ENCODE peak calls at places on chromosomes 12 and 14, in eight cellular contexts. K is AG10803, Z is fibroblast of pulmonary artery, B is lower leg skin, U is bronchial epithelial cell, N is pancreas, R is MG63, W is AG04450. D is an unnamed sample.

GRCh38 chr14:85060116-85060515 is 469.8 kb upstream of the FLRT2 start:
- DNase-seq in K (peak; percentile 17), Z (peak; percentile 38), B (no peak), U (peak; percentile 29), N (no peak), R (no peak), W (no peak), D (no peak)

GRCh38 chr12:50200507-50201273 is 33.5 kb upstream of the CERS5 start:
- DNase-seq in K (peak; percentile 95), Z (peak; percentile 59), B (no peak), U (no peak), N (no peak), R (no peak), W (no peak), D (peak; percentile 52)

GRCh38 chr12:116093915-116094314 is 183.6 kb downstream of the MED13L start:
- DNase-seq in K (no peak), Z (no peak), B (no peak), U (no peak), N (no peak), R (no peak), W (no peak), D (no peak)

GRCh38 chr12:107126688-107127481 is 33.5 kb upstream of the CRY1 start:
- DNase-seq in K (peak; percentile 39), Z (peak; percentile 29), B (no peak), U (peak; percentile 23), N (no peak), R (no peak), W (no peak), D (no peak)

GRCh38 chr12:12007001-12007712 is 63.6 kb upstream of the BCL2L14 start:
- DNase-seq in K (peak; percentile 39), Z (no peak), B (no peak), U (no peak), N (no peak), R (peak; percentile 44), W (no peak), D (no peak)

GRCh38 chr14:74085047-74085637 is 386 bp downstream of the LIN52 start:
- DNase-seq in K (peak; percentile 36), Z (peak; percentile 18), B (peak; percentile 84), U (peak; percentile 43), N (peak; percentile 58), R (no peak), W (no peak), D (no peak)

GRCh38 chr14:68346540-68347232 is 446.2 kb downstream of the ZFP36L1 start:
- DNase-seq in K (no peak), Z (peak; percentile 13), B (no peak), U (no peak), N (no peak), R (no peak), W (no peak), D (no peak)

GRCh38 chr12:89707992-89708792 is 446 bp downstream of the ATP2B1 start:
- DNase-seq in K (no peak), Z (no peak), B (peak; percentile 90), U (no peak), N (peak; percentile 79), R (peak; percentile 37), W (no peak), D (no peak)

GRCh38 chr14:69695664-69696527 is 71.0 kb upstream of the SRSF5 start:
- DNase-seq in K (peak; percentile 50), Z (peak; percentile 58), B (peak; percentile 84), U (peak; percentile 47), N (no peak), R (peak; percentile 32), W (no peak), D (no peak)

GRCh38 chr14:34254596-34254995 is 207.4 kb downstream of the SPTSSA start:
- DNase-seq in K (no peak), Z (no peak), B (no peak), U (no peak), N (no peak), R (no peak), W (no peak), D (no peak)

GRCh38 chr14:73717998-73718741 is 4.0 kb upstream of the PNMA1 start:
- DNase-seq in K (no peak), Z (no peak), B (peak; percentile 85), U (no peak), N (no peak), R (no peak), W (no peak), D (no peak)

GRCh38 chr12:85356596-85357385 is 76.8 kb downstream of the ALX1 start:
- DNase-seq in K (no peak), Z (no peak), B (no peak), U (peak; percentile 87), N (no peak), R (no peak), W (no peak), D (no peak)

GRCh38 chr12:96047621-96048211 is 12.3 kb upstream of the LTA4H start:
- DNase-seq in K (peak; percentile 59), Z (peak; percentile 68), B (no peak), U (peak; percentile 99), N (no peak), R (peak; percentile 19), W (no peak), D (no peak)

GRCh38 chr12:117159674-117160073 is 30.6 kb downstream of the FBXO21 start:
- DNase-seq in K (no peak), Z (no peak), B (no peak), U (no peak), N (no peak), R (no peak), W (no peak), D (no peak)

GRCh38 chr14:65006251-65006721 is 19.6 kb downstream of the FNTB start:
- DNase-seq in K (no peak), Z (no peak), B (peak; percentile 14), U (no peak), N (no peak), R (no peak), W (no peak), D (no peak)

GRCh38 chr14:53190938-53191337 is 37.8 kb upstream of the DDHD1 start:
- DNase-seq in K (no peak), Z (peak; percentile 38), B (no peak), U (peak; percentile 49), N (no peak), R (peak; percentile 45), W (no peak), D (peak; percentile 47)

GRCh38 chr12:53505555-53506449 is 1.5 kb downstream of the NPFF start:
- DNase-seq in K (no peak), Z (no peak), B (no peak), U (no peak), N (no peak), R (peak; percentile 73), W (no peak), D (no peak)

GRCh38 chr12:31959701-31960391 is 631 bp downstream of the RESF1 start:
- DNase-seq in K (peak; percentile 57), Z (peak; percentile 62), B (peak; percentile 92), U (peak; percentile 46), N (no peak), R (peak; percentile 78), W (peak; percentile 11), D (peak; percentile 6)

GRCh38 chr14:71380271-71380670 is 473.0 kb downstream of the PCNX1 start:
- DNase-seq in K (peak; percentile 91), Z (peak; percentile 93), B (no peak), U (peak; percentile 39), N (no peak), R (no peak), W (no peak), D (no peak)

GRCh38 chr12:122730215-122731014 is at the start of gene HCAR1:
- DNase-seq in K (peak; percentile 5), Z (peak; percentile 25), B (no peak), U (no peak), N (no peak), R (peak; percentile 45), W (no peak), D (no peak)

GRCh38 chr12:77642246-77642645 is 188.4 kb upstream of the NAV3 start:
- DNase-seq in K (no peak), Z (no peak), B (no peak), U (no peak), N (no peak), R (no peak), W (no peak), D (no peak)

GRCh38 chr12:132181570-132182200 is 37.4 kb downstream of the NOC4L start:
- DNase-seq in K (no peak), Z (no peak), B (no peak), U (no peak), N (no peak), R (no peak), W (no peak), D (no peak)
- H3K4me3 ChIP-seq in K (no peak overlapping the region), Z (no peak overlapping the region), B (no peak overlapping the region), U (no peak overlapping the region), N (no peak overlapping the region), R (no peak overlapping the region), W (no peak overlapping the region), D (no peak overlapping the region)

DNA sequence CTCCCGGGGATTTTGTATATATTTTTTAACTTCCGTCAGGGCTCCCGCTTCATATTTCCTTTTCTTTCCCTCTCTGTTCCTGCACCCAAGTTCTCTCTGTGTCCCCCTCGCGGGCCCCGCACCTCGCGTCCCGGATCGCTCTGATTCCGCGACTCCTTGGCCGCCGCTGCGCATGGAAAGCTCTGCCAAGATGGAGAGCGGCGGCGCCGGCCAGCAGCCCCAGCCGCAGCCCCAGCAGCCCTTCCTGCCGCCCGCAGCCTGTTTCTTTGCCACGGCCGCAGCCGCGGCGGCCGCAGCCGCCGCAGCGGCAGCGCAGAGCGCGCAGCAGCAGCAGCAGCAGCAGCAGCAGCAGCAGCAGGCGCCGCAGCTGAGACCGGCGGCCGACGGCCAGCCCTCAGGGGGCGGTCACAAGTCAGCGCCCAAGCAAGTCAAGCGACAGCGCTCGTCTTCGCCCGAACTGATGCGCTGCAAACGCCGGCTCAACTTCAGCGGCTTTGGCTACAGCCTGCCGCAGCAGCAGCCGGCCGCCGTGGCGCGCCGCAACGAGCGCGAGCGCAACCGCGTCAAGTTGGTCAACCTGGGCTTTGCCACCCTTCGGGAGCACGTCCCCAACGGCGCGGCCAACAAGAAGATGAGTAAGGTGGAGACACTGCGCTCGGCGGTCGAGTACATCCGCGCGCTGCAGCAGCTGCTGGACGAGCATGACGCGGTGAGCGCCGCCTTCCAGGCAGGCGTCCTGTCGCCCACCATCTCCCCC is 777 bp downstream of the ASCL1 start:
- DNase-seq in K (peak; percentile 33), Z (peak; percentile 30), B (no peak), U (no peak), N (no peak), R (peak; percentile 42), W (no peak), D (no peak)
- H3K4me3 ChIP-seq in K (peak overlapping the region; percentile 53), Z (peak overlapping the region; percentile 40), B (no peak overlapping the region), U (peak overlapping the region; percentile 12), N (peak overlapping the region; percentile 39), R (peak overlapping the region; percentile 40), W (peak overlapping the region; percentile 41), D (peak overlapping the region; percentile 46)

DNA sequence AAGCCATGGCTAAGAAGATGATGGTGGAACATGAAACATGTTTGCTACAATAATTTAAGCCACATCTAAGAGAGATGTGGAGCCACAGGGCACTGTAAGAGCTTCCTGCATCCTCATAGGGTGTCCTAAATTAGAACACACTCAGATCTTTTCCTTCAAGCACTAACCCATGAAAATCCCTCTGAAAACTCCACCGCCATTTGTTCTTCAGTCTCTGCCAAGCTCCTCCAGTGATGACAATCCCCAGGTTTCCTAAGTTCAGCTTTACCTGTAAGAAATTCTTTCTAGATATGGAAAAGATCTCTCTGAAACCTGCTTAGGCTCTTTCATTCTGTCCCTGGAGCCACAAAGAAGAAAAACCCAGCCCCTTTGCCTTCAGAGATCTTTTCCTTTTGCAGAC is 907.1 kb downstream of the VRK1 start:
- DNase-seq in K (no peak), Z (no peak), B (no peak), U (no peak), N (no peak), R (no peak), W (no peak), D (no peak)
- H3K4me3 ChIP-seq in K (no peak overlapping the region), Z (no peak overlapping the region), B (no peak overlapping the region), U (no peak overlapping the region), N (no peak overlapping the region), R (no peak overlapping the region), W (no peak overlapping the region), D (no peak overlapping the region)

GRCh38 chr12:69415471-69416275 is 54.5 kb upstream of the FRS2 start:
- DNase-seq in K (peak; percentile 96), Z (peak; percentile 96), B (peak; percentile 86), U (peak; percentile 69), N (no peak), R (peak; percentile 68), W (peak; percentile 88), D (peak; percentile 76)
- H3K4me3 ChIP-seq in K (no peak overlapping the region), Z (no peak overlapping the region), B (no peak overlapping the region), U (no peak overlapping the region), N (peak overlapping the region; percentile 0), R (no peak overlapping the region), W (no peak overlapping the region), D (no peak overlapping the region)

D was measured in skeletal muscle cell.